ENCODE peak calls at places on chromosomes 2 and 18, in eight cellular contexts. C is stimulated activated CD4-positive, alpha-beta T cell treated with anti-CD3 and anti-CD28 coated beads, Interleukin-2, amount 100 ng/mL, for 48 hours; P is WTC11; Y is activated CD8-positive, alpha-beta memory T cell treated with anti-CD3 and anti-CD28 coated beads for 1 hour; D is thoracic aorta; F is HFF-Myc; Z is epithelial cell of esophagus; M is RPMI8226. K is an unnamed sample.
A peak's percentile ranks its signal among the peaks of the same experiment; 100 is the strongest.

GRCh38 chr18:48263421-48263820 is 145.8 kb downstream of the ZBTB7C start:
- DNase-seq in M (no peak), P (no peak), C (no peak), D (no peak), Z (no peak), Y (no peak), F (no peak), K (no peak)

GRCh38 chr18:45012286-45012685 is 331.6 kb downstream of the SETBP1 start:
- DNase-seq in M (no peak), P (no peak), Y (no peak), C (no peak), F (no peak), Z (no peak), D (no peak), K (no peak)

GRCh38 chr2:28413152-28413895 is 20.7 kb downstream of the FOSL2 start:
- DNase-seq in F (no peak), Z (no peak), P (peak; percentile 45), M (peak; percentile 22), C (no peak), D (no peak), Y (no peak), K (no peak)

GRCh38 chr2:64283641-64284371 is 139.6 kb upstream of the PELI1 start:
- DNase-seq in Z (no peak), Y (no peak), D (no peak), F (no peak), C (no peak), M (peak; percentile 80), P (no peak), K (no peak)

GRCh38 chr18:5518899-5519371 is 24.9 kb downstream of the EPB41L3 start:
- DNase-seq in C (no peak), P (no peak), Z (no peak), F (no peak), Y (no peak), D (no peak), M (no peak), K (no peak)

GRCh38 chr2:15220618-15221017 is 340.5 kb downstream of the NBAS start:
- DNase-seq in C (no peak), F (no peak), P (no peak), Z (no peak), D (no peak), M (no peak), Y (no peak), K (no peak)

GRCh38 chr2:162114291-162114690 is 37.8 kb downstream of the GCG start:
- DNase-seq in C (no peak), Z (no peak), P (no peak), Y (no peak), M (no peak), D (no peak), F (no peak), K (no peak)

GRCh38 chr2:220756653-220757052 is 815.5 kb downstream of the EPHA4 start:
- DNase-seq in F (no peak), M (no peak), D (no peak), Z (peak; percentile 7), P (no peak), C (no peak), Y (no peak), K (no peak)

GRCh38 chr2:10135296-10136089 is 13.0 kb downstream of the RRM2 start:
- DNase-seq in P (no peak), F (no peak), Z (no peak), C (no peak), D (no peak), Y (no peak), M (no peak), K (no peak)

GRCh38 chr2:197515277-197515797 is 529 bp upstream of the MOB4 start:
- DNase-seq in M (peak; percentile 43), C (no peak), Y (no peak), Z (no peak), P (no peak), D (no peak), F (no peak), K (peak; percentile 9)